ENCODE peak calls at places on chromosome 12, in five cellular contexts. C, P, G, X and A are unnamed samples.

GRCh38 chr12:5259523-5259922 is 172.4 kb upstream of the NTF3 start:
- DNase-seq in X (no peak), P (no peak), C (no peak), G (no peak), A (no peak)

GRCh38 chr12:18443768-18444437 is 182.6 kb downstream of the PIK3C2G start:
- DNase-seq in C (no peak), P (no peak), G (no peak), X (no peak), A (no peak)

GRCh38 chr12:116263431-116263830 is 14.1 kb downstream of the MED13L start:
- DNase-seq in G (no peak), C (no peak), P (no peak), X (no peak), A (no peak)

GRCh38 chr12:4273651-4274395 is at the start of gene CCND2:
- DNase-seq in P (no peak), C (peak), X (peak), G (peak), A (peak)

GRCh38 chr12:103801709-103802585 is 39.1 kb downstream of the NT5DC3 start:
- DNase-seq in C (no peak), G (no peak), P (no peak), X (no peak), A (no peak)

GRCh38 chr12:49891012-49891411 is 12.7 kb downstream of the FAIM2 start:
- DNase-seq in G (no peak), C (no peak), P (no peak), X (no peak), A (no peak)

GRCh38 chr12:77916276-77916675 is 85.6 kb downstream of the NAV3 start:
- DNase-seq in P (no peak), C (peak), G (no peak), X (no peak), A (no peak)

GRCh38 chr12:120914794-120915193 is 10.6 kb upstream of the SPPL3 start:
- DNase-seq in C (no peak), X (no peak), G (no peak), P (no peak), A (no peak)

GRCh38 chr12:113700943-113701342 is 229.3 kb upstream of the LHX5 start:
- DNase-seq in X (no peak), C (peak), P (no peak), G (no peak), A (no peak)

GRCh38 chr12:48917857-48918537 is 7.3 kb downstream of the FKBP11 start:
- DNase-seq in C (no peak), X (peak), P (no peak), G (peak), A (no peak)

GRCh38 chr12:54364413-54364812 is at the start of gene GPR84:
- DNase-seq in G (no peak), X (no peak), C (no peak), P (no peak), A (no peak)

GRCh38 chr12:64104376-64104775 is 117.7 kb downstream of the KICS2 start:
- DNase-seq in C (no peak), X (no peak), G (no peak), P (no peak), A (no peak)

GRCh38 chr12:50505945-50506344 is 1.2 kb downstream of the DIP2B start:
- DNase-seq in X (no peak), G (no peak), P (no peak), C (peak), A (peak)

GRCh38 chr12:122166422-122167327 is 7.3 kb downstream of the IL31 start:
- DNase-seq in X (no peak), G (no peak), C (no peak), P (no peak), A (no peak)

GRCh38 chr12:103766028-103766427 is 75.0 kb downstream of the NT5DC3 start:
- DNase-seq in X (no peak), P (no peak), G (no peak), C (no peak), A (no peak)

GRCh38 chr12:20420557-20420956 is 52.2 kb downstream of the PDE3A start:
- DNase-seq in X (no peak), P (no peak), C (no peak), G (no peak), A (no peak)

GRCh38 chr12:67446716-67447115 is 177.6 kb downstream of the CAND1 start:
- DNase-seq in P (no peak), X (no peak), C (no peak), G (no peak), A (no peak)

GRCh38 chr12:30970559-30971202 is 44.1 kb downstream of the TSPAN11 start:
- DNase-seq in C (no peak), G (no peak), X (no peak), P (no peak), A (peak)

GRCh38 chr12:128928361-128928760 is 75.1 kb downstream of the GLT1D1 start:
- DNase-seq in P (no peak), G (no peak), X (no peak), C (no peak), A (no peak)

GRCh38 chr12:120669055-120669828 is 17.7 kb upstream of the MLEC start:
- DNase-seq in P (no peak), G (no peak), X (no peak), C (peak), A (no peak)

GRCh38 chr12:52156757-52157565 is 34.9 kb downstream of the KRT80 start:
- DNase-seq in C (peak), X (peak), P (peak), G (peak), A (peak)

GRCh38 chr12:81253360-81253759 is 175.5 kb downstream of the ACSS3 start:
- DNase-seq in C (no peak), X (no peak), P (no peak), G (no peak), A (no peak)

GRCh38 chr12:53754196-53754595 is 2.4 kb upstream of the CISTR start:
- DNase-seq in P (no peak), X (no peak), G (no peak), C (no peak), A (no peak)

GRCh38 chr12:100163416-100164152 is 20.9 kb upstream of the BLTP3B start:
- DNase-seq in P (peak), C (peak), X (peak), G (peak), A (peak)

GRCh38 chr12:79069009-79069408 is 204.4 kb downstream of the SYT1 start:
- DNase-seq in C (no peak), X (no peak), P (no peak), G (no peak), A (no peak)

GRCh38 chr12:28057856-28058615 is 85.5 kb upstream of the PTHLH start:
- DNase-seq in X (no peak), P (no peak), C (no peak), G (no peak), A (no peak)

GRCh38 chr12:41336041-41336552 is 148.0 kb downstream of the PDZRN4 start:
- DNase-seq in P (no peak), C (no peak), G (no peak), X (no peak), A (no peak)

GRCh38 chr12:82723093-82723492 is 36.4 kb downstream of the TMTC2 start:
- DNase-seq in C (no peak), G (no peak), X (no peak), P (no peak), A (no peak)

GRCh38 chr12:30850684-30851083 is 75.9 kb upstream of the TSPAN11 start:
- DNase-seq in C (no peak), X (no peak), P (no peak), G (no peak), A (no peak)

GRCh38 chr12:120972870-120973543 is 5.3 kb upstream of the HNF1A start:
- DNase-seq in C (peak), G (no peak), X (no peak), P (no peak), A (no peak)

GRCh38 chr12:124744659-124745467 is 118.8 kb downstream of the SCARB1 start:
- DNase-seq in G (no peak), C (no peak), P (no peak), X (no peak), A (no peak)

GRCh38 chr12:55861871-55862270 is 19.1 kb upstream of the MMP19 start:
- DNase-seq in G (no peak), C (no peak), P (no peak), X (no peak), A (no peak)

GRCh38 chr12:115064296-115064695 is 380.3 kb upstream of the TBX3 start:
- DNase-seq in X (no peak), C (no peak), G (no peak), P (no peak), A (no peak)

GRCh38 chr12:119153477-119154434 is 25.0 kb upstream of the HSPB8 start:
- DNase-seq in X (no peak), G (no peak), C (peak), P (no peak), A (peak)

GRCh38 chr12:33650832-33651231 is 211.2 kb upstream of the SYT10 start:
- DNase-seq in C (no peak), X (no peak), P (no peak), G (no peak), A (no peak)

GRCh38 chr12:90027041-90027440 is 318.4 kb upstream of the ATP2B1 start:
- DNase-seq in P (no peak), X (no peak), G (no peak), C (no peak), A (no peak)